ENCODE peak calls at places on chromosomes 16 and 17, in eight cellular contexts. F is cardiac fibroblast; I is activated CD4-positive, alpha-beta T cell treated with anti-CD3 and anti-CD28 coated beads, Interleukin-2, amount 50 U/mL, for 24 hours; M is IMR-90; W is activated T-cell treated with anti-CD3 and anti-CD28 coated beads for 1 hour; Q is progenitor cell of endocrine pancreas; U is CD4-positive, alpha-beta T cell; J is fibroblast of lung. V is an unnamed sample.

GRCh38 chr17:11182430-11182829 is 58.6 kb upstream of the SHISA6 start:
- DNase-seq in M (no peak), F (no peak), W (no peak), Q (no peak), I (no peak), J (no peak), U (no peak), V (no peak)

GRCh38 chr17:83155128-83156081 is 76.0 kb downstream of the METRNL start:
- DNase-seq in W (no peak), F (peak; percentile 37), I (no peak), U (no peak), Q (no peak), J (peak; percentile 16), M (peak; percentile 44), V (peak; percentile 54)

GRCh38 chr16:28192811-28193529 is 18.8 kb downstream of the XPO6 start:
- DNase-seq in I (peak; percentile 60), F (no peak), M (no peak), W (peak; percentile 60), U (peak; percentile 70), Q (no peak), J (no peak), V (peak; percentile 92)

GRCh38 chr17:61218438-61218837 is 181.2 kb upstream of the TBX2 start:
- DNase-seq in F (peak; percentile 47), J (peak; percentile 49), Q (no peak), I (no peak), M (peak; percentile 86), W (no peak), U (no peak), V (no peak)

GRCh38 chr16:67311607-67312449 is 14.7 kb downstream of the KCTD19 start:
- DNase-seq in W (no peak), M (peak; percentile 100), U (peak; percentile 27), J (peak; percentile 100), F (peak; percentile 97), Q (no peak), I (peak; percentile 89), V (no peak)

GRCh38 chr17:46916211-46916610 is 6.7 kb upstream of the GOSR2 start:
- DNase-seq in M (peak; percentile 21), I (no peak), Q (no peak), F (no peak), U (no peak), J (peak; percentile 36), W (no peak), V (no peak)

GRCh38 chr16:58614212-58614611 is 15.4 kb downstream of the CNOT1 start:
- DNase-seq in Q (no peak), F (peak; percentile 41), U (no peak), M (peak; percentile 69), J (no peak), W (no peak), I (no peak), V (no peak)

GRCh38 chr17:48610282-48611211 is at the start of gene HOXB7:
- DNase-seq in Q (no peak), U (peak; percentile 36), F (no peak), J (no peak), I (no peak), M (peak; percentile 62), W (peak; percentile 51), V (peak; percentile 85)

GRCh38 chr17:16568541-16569357 is at the start of gene ZNF287:
- DNase-seq in Q (peak; percentile 85), U (peak; percentile 91), W (peak; percentile 87), M (peak; percentile 86), F (peak; percentile 94), I (peak; percentile 92), J (peak; percentile 84), V (peak; percentile 97)

GRCh38 chr17:41060052-41060604 is at the start of gene KRTAP2-3:
- DNase-seq in U (no peak), F (peak; percentile 43), J (peak; percentile 99), W (no peak), I (no peak), Q (no peak), M (peak; percentile 97), V (no peak)

GRCh38 chr17:74359916-74360315 is 1.8 kb downstream of the BTBD17 start:
- DNase-seq in J (no peak), W (no peak), I (no peak), M (no peak), U (no peak), F (no peak), Q (no peak), V (no peak)

GRCh38 chr16:87540072-87540976 is 47.5 kb upstream of the ZCCHC14 start:
- DNase-seq in F (no peak), U (no peak), I (no peak), Q (no peak), M (no peak), W (no peak), J (no peak), V (no peak)

GRCh38 chr17:8894673-8895578 is 27.5 kb upstream of the PIK3R6 start:
- DNase-seq in F (peak; percentile 79), J (peak; percentile 59), I (peak; percentile 38), U (peak; percentile 45), W (no peak), Q (no peak), M (peak; percentile 59), V (peak; percentile 71)

GRCh38 chr17:81528384-81528650 is 140 bp downstream of the FSCN2 start:
- DNase-seq in F (no peak), Q (no peak), W (no peak), J (no peak), M (no peak), I (no peak), U (no peak), V (no peak)

GRCh38 chr17:79559111-79559887 is 51.6 kb downstream of the RBFOX3 start:
- DNase-seq in F (no peak), U (no peak), J (no peak), I (no peak), M (no peak), W (no peak), Q (no peak), V (no peak)

V was measured in spleen.